ENCODE peak calls at places on chromosome 10, in ten cellular contexts. N is SW 1271; U is stimulated activated CD4-positive, alpha-beta T cell treated with anti-CD3 and anti-CD28 coated beads, Interleukin-2, amount 100 ng/mL, for 24 hours; D is activated CD4-positive, alpha-beta T cell treated with anti-CD3 and anti-CD28 coated beads, Interleukin-2, amount 50 U/mL, for 1 hour; C is HCEC 1CT; X is ELR; M is fibroblast of mammary gland; W is KBM-7; S is NCI-H2227 treated with DMSO at 0.1 percent for 48 hours; A is activated effector memory CD4-positive, alpha-beta T cell treated with Interleukin-2 at 50 U/mL for 16 hours. O is an unnamed sample.

GRCh38 chr10:24708081-24708480 is 15.6 kb downstream of the ARHGAP21 start:
- DNase-seq in N (no peak), X (no peak), D (no peak), A (no peak), W (no peak), M (no peak), U (no peak), S (no peak), C (no peak), O (no peak)

GRCh38 chr10:118669020-118669766 is 73.7 kb upstream of the PRLHR start:
- DNase-seq in X (no peak), A (no peak), C (no peak), W (peak; percentile 55), M (peak; percentile 88), U (no peak), S (no peak), D (no peak), N (no peak), O (no peak)

GRCh38 chr10:82411416-82411815 is 536.4 kb downstream of the NRG3 start:
- DNase-seq in M (no peak), S (no peak), X (no peak), N (no peak), D (no peak), W (no peak), C (no peak), U (no peak), A (no peak), O (peak; percentile 63)

GRCh38 chr10:78435484-78436222 is 402.0 kb downstream of the RPS24 start:
- DNase-seq in A (no peak), C (no peak), S (no peak), X (no peak), N (no peak), D (no peak), M (no peak), W (no peak), U (no peak), O (no peak)

GRCh38 chr10:4650572-4650971 is 175.4 kb upstream of the AKR1E2 start:
- DNase-seq in X (no peak), W (no peak), U (no peak), C (no peak), D (no peak), N (no peak), S (no peak), M (peak; percentile 47), A (no peak), O (peak; percentile 60)

GRCh38 chr10:69119896-69120295 is 4.1 kb upstream of the VPS26A start:
- DNase-seq in M (no peak), D (no peak), A (no peak), C (peak; percentile 49), U (no peak), N (no peak), W (no peak), X (peak; percentile 45), S (no peak), O (no peak)

GRCh38 chr10:44984671-44985101 is 6.1 kb upstream of the DEPP1 start:
- DNase-seq in A (no peak), M (no peak), C (no peak), X (no peak), D (no peak), S (no peak), U (no peak), W (no peak), N (no peak), O (no peak)

GRCh38 chr10:86356306-86356705 is 10.3 kb downstream of the GRID1 start:
- DNase-seq in W (no peak), D (no peak), C (no peak), U (no peak), N (no peak), A (no peak), S (no peak), X (no peak), M (no peak), O (no peak)

GRCh38 chr10:48598243-48598935 is 6.5 kb downstream of the ARHGAP22 start:
- DNase-seq in X (no peak), W (no peak), S (no peak), U (no peak), M (no peak), D (no peak), N (no peak), A (no peak), C (no peak), O (no peak)

GRCh38 chr10:79372871-79373270 is 25.6 kb downstream of the PPIF start:
- DNase-seq in S (no peak), N (no peak), U (no peak), M (no peak), X (no peak), D (no peak), W (no peak), C (no peak), A (no peak), O (no peak)

GRCh38 chr10:71349401-71349800 is 30.3 kb downstream of the SLC29A3 start:
- DNase-seq in U (no peak), N (no peak), D (no peak), M (peak; percentile 33), A (no peak), X (peak; percentile 44), S (no peak), C (no peak), W (no peak), O (peak; percentile 29)

GRCh38 chr10:102403115-102403514 is 7.6 kb downstream of the NFKB2 start:
- DNase-seq in A (no peak), W (no peak), D (no peak), N (no peak), C (no peak), U (no peak), M (no peak), X (no peak), S (no peak), O (no peak)

GRCh38 chr10:28910960-28911359 is 233.6 kb downstream of the BAMBI start:
- DNase-seq in M (peak; percentile 50), D (no peak), A (no peak), X (peak; percentile 14), S (no peak), W (no peak), U (no peak), C (peak; percentile 5), N (no peak), O (no peak)

GRCh38 chr10:1048349-1048731 is 579 bp downstream of the IDI1 start:
- DNase-seq in W (no peak), N (no peak), U (no peak), S (no peak), C (no peak), M (peak; percentile 52), X (no peak), A (no peak), D (peak; percentile 64), O (no peak)

GRCh38 chr10:7460006-7460405 is 49.2 kb upstream of the SFMBT2 start:
- DNase-seq in N (no peak), U (no peak), X (no peak), W (no peak), C (no peak), D (no peak), A (no peak), M (no peak), S (no peak), O (no peak)

GRCh38 chr10:8600192-8600591 is 545.7 kb downstream of the GATA3 start:
- DNase-seq in U (no peak), N (no peak), D (no peak), W (no peak), M (no peak), S (no peak), A (no peak), X (no peak), C (no peak), O (peak; percentile 51)

GRCh38 chr10:47339186-47339735 is 8.9 kb upstream of the RBP3 start:
- DNase-seq in X (no peak), N (no peak), M (no peak), C (no peak), U (no peak), S (no peak), W (no peak), A (no peak), D (no peak), O (no peak)

GRCh38 chr10:75632750-75633462 is 201.5 kb downstream of the LRMDA start:
- DNase-seq in C (no peak), M (no peak), X (no peak), A (no peak), S (no peak), N (no peak), U (no peak), W (no peak), D (no peak), O (no peak)

GRCh38 chr10:101766753-101767599 is 8.9 kb downstream of the FGF8 start:
- DNase-seq in A (no peak), S (no peak), X (no peak), C (no peak), U (no peak), M (no peak), D (no peak), N (no peak), W (no peak), O (no peak)

GRCh38 chr10:17353568-17353967 is 100.8 kb downstream of the ST8SIA6 start:
- DNase-seq in S (no peak), D (no peak), W (no peak), C (peak; percentile 39), N (no peak), M (peak; percentile 48), X (peak; percentile 74), U (no peak), A (no peak), O (no peak)

GRCh38 chr10:62581351-62581750 is 207.2 kb downstream of the ZNF365 start:
- DNase-seq in D (no peak), A (no peak), N (no peak), S (no peak), C (no peak), X (peak; percentile 34), W (no peak), M (peak; percentile 35), U (no peak), O (no peak)

GRCh38 chr10:24360286-24361127 is 151.6 kb downstream of the KIAA1217 start:
- DNase-seq in U (peak; percentile 24), M (peak; percentile 79), C (peak; percentile 41), A (no peak), N (no peak), D (no peak), X (peak; percentile 79), S (peak; percentile 23), W (peak; percentile 59), O (peak; percentile 75)

GRCh38 chr10:11331706-11332105 is 279.7 kb downstream of the USP6NL start:
- DNase-seq in X (no peak), A (no peak), D (no peak), U (no peak), S (no peak), C (no peak), M (peak; percentile 69), W (no peak), N (no peak), O (no peak)